ENCODE peak calls at places on chromosomes 6 and 20, in four cellular contexts. A, Y, R and I are unnamed samples.

GRCh38 chr6:90370493-90370959 is 73.9 kb upstream of the BACH2 start:
- DNase-seq in A (no peak), R (no peak), Y (no peak), I (no peak)

GRCh38 chr6:17968081-17968518 is 19.3 kb downstream of the KIF13A start:
- DNase-seq in Y (no peak), A (no peak), R (no peak), I (no peak)

GRCh38 chr20:43921227-43921780 is 6.7 kb downstream of the TOX2 start:
- DNase-seq in Y (no peak), A (no peak), R (no peak), I (no peak)

GRCh38 chr20:4051413-4052138 is 36.2 kb upstream of the RNF24 start:
- DNase-seq in A (no peak), Y (no peak), R (no peak), I (no peak)

GRCh38 chr6:163926642-163927041 is 512.1 kb downstream of the QKI start:
- DNase-seq in R (no peak), A (no peak), Y (no peak), I (no peak)

GRCh38 chr20:32972181-32973076 is 31.8 kb downstream of the SUN5 start:
- DNase-seq in R (no peak), A (peak; percentile 46), Y (no peak), I (no peak)

GRCh38 chr6:7050099-7050498 is 57.7 kb upstream of the RREB1 start:
- DNase-seq in Y (no peak), R (no peak), A (no peak), I (no peak)

GRCh38 chr6:5172057-5172683 is 87.0 kb downstream of the PPP1R3G start:
- DNase-seq in Y (no peak), A (no peak), R (no peak), I (no peak)

GRCh38 chr20:13777171-13777601 is 7.5 kb downstream of the ESF1 start:
- DNase-seq in R (no peak), Y (no peak), A (no peak), I (no peak)

GRCh38 chr20:59933296-59933848 is at the start of gene SYCP2:
- DNase-seq in R (peak; percentile 95), Y (peak; percentile 92), A (no peak), I (no peak)
- TF ChIP-seq TEAD4 in R (no peak), Y (no peak), A (no peak), I (no peak)

GRCh38 chr20:496126-496696 is 33.9 kb upstream of the TBC1D20 start:
- DNase-seq in Y (no peak), A (no peak), R (no peak), I (no peak)
- TF ChIP-seq TEAD4 in Y (no peak), A (no peak), R (no peak), I (no peak)

GRCh38 chr6:166636191-166636938 is 9.3 kb upstream of the RPS6KA2 start:
- DNase-seq in R (no peak), A (no peak), Y (no peak), I (no peak)

GRCh38 chr6:166637806-166638458 is 10.9 kb upstream of the RPS6KA2 start:
- DNase-seq in A (no peak), Y (no peak), R (no peak), I (no peak)

GRCh38 chr6:166638566-166638965 is 11.5 kb upstream of the RPS6KA2 start:
- DNase-seq in A (no peak), R (no peak), Y (no peak), I (no peak)

GRCh38 chr6:166635556-166635955 is 8.5 kb upstream of the RPS6KA2 start:
- DNase-seq in A (no peak), R (no peak), Y (no peak), I (no peak)

GRCh38 chr6:166637001-166637400 is 9.9 kb upstream of the RPS6KA2 start:
- DNase-seq in A (no peak), Y (no peak), R (no peak), I (no peak)
- TF ChIP-seq TEAD4 in A (no peak), Y (no peak), R (no peak), I (no peak)

GRCh38 chr6:100155141-100155540 is 161.1 kb upstream of the MCHR2 start:
- DNase-seq in R (no peak), Y (no peak), A (no peak), I (no peak)
- TF ChIP-seq TEAD4 in R (no peak), Y (no peak), A (no peak), I (no peak)

DNA sequence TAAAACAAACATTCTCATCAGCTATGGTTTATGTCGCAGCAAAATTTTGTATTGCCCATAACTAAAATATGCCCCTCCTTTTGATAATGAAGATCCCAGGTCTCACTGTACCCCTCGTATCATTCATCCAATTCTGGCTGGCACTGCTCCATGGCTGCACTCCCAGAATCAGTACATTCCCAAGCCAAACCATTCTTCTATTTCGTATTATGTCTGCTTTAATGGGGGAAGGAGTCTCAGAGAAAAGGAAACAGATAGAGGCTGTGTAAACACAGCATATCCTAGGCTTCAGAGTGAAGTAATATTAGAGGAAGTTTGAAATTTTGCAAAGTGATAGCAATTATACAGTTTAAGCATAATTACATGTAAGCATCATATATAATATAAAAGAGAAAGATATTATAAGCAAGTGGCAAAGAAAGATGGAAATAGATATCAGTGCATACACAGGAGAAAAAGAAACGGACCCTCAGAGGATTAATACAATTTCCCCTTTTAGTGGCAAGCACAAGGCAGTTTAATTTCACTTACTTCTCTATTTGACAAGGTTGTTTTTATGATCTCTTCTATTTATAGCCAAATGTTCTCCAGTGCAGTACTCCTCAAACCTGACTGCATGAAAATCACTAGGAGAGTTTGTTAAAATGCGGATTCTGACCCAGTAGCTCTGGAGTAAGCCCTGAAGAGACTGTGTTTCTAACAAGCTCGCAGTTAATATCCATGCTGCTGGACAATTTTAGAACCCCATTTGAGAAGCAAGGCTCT is 56.5 kb upstream of the TENT5A start:
- DNase-seq in A (no peak), R (no peak), Y (no peak), I (no peak)
- TF ChIP-seq TEAD4 in A (no peak), R (no peak), Y (no peak), I (no peak)

GRCh38 chr6:20168668-20169633 is 43.3 kb downstream of the MBOAT1 start:
- DNase-seq in Y (no peak), A (no peak), R (no peak), I (no peak)
- TF ChIP-seq TEAD4 in Y (no peak), A (no peak), R (no peak), I (no peak)

DNA sequence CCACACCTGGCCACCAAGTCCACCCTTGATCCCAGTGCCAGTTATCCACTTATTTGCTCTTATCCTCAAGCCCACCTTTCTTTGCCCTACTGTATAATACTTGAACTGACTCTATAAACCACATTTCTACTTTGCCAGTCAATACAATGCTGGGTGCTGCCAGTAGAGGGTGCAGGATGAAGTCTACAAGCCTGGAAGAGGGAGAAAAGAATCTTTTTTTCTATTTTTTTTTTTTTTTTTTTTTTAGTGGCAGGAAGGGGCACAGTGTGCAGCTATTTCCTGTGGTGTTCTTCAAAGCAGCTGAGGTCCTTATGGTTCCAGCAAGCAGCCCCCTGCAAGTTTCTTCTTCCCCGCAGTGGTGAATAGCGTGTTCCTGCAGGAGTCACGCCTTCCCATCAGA is 22.2 kb upstream of the GABRR1 start:
- DNase-seq in Y (peak; percentile 22), R (peak; percentile 34), A (no peak), I (peak; percentile 32)
- TF ChIP-seq TEAD4 in Y (no peak), R (no peak), A (no peak), I (no peak)

DNA sequence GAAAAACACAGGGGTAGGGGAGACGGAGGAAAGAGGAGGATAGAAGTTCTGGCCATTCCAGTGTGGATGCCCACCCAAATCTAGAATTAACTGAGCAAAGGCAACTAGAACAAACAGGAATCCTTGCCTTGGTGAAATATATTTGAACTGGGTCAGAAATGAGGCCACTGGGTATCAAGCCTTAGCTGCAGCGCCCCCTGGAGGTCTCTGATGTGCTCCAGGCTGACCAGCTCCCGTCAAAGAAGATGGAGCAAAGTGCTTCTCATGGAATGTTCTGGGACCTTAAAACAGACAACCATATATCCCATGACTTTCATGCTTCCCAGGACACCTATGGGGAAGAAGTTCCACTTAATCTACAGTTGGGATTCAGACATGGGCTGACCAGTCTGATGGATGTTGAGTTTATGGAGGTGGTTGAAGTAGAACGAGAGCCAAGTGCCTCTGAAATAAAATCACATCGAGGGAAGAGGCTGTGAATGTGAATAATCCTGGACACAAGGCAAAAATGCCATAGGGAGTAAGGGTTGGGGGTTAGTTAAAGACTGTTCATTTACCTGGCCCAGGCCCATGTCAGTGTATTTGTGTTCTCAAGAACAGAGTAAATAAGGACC is 50.4 kb downstream of the HLA-DPB1 start:
- DNase-seq in Y (peak; percentile 76), R (peak; percentile 51), A (peak; percentile 91), I (peak; percentile 91)
- TF ChIP-seq TEAD4 in Y (no peak), R (no peak), A (no peak), I (no peak)

GRCh38 chr6:33974471-33974870 is 170.7 kb upstream of the MLN start:
- DNase-seq in A (peak; percentile 44), R (peak; percentile 11), Y (no peak), I (peak; percentile 22)
- TF ChIP-seq TEAD4 in A (no peak), R (no peak), Y (no peak), I (no peak)

GRCh38 chr6:106253194-106253593 is 72.4 kb downstream of the ATG5 start:
- DNase-seq in A (no peak), Y (no peak), R (no peak), I (no peak)
- TF ChIP-seq TEAD4 in A (no peak), Y (no peak), R (peak; percentile 99), I (no peak)